ENCODE peak calls at places on chromosomes 1 and 21, in nine cellular contexts. Q is SJSA1, H is left ventricle myocardium superior, Z is amygdala, P is SK-N-SH, C is substantia nigra, D is cerebellum, E is LHCN-M2, N is glutamatergic neuron. B is an unnamed sample.

GRCh38 chr21:45843426-45843825 is 138.1 kb upstream of the COL6A1 start:
- DNase-seq in H (no peak), Q (no peak), D (no peak), C (no peak), Z (no peak), E (peak; percentile 50), N (no peak), P (no peak), B (no peak)

GRCh38 chr1:228092342-228093049 is 10.0 kb downstream of the ARF1 start:
- DNase-seq in C (no peak), P (no peak), D (no peak), N (no peak), H (no peak), Q (no peak), E (no peak), Z (no peak), B (no peak)

GRCh38 chr1:177907000-177907399 is 62.9 kb downstream of the SEC16B start:
- DNase-seq in Z (no peak), E (no peak), P (no peak), Q (no peak), N (no peak), C (no peak), H (no peak), D (no peak), B (no peak)

GRCh38 chr1:38173157-38173831 is 126.7 kb upstream of the POU3F1 start:
- DNase-seq in D (no peak), Z (no peak), E (no peak), P (no peak), H (no peak), Q (no peak), C (no peak), N (no peak), B (no peak)

GRCh38 chr1:4002741-4003140 is 102.7 kb upstream of the C1orf174 start:
- DNase-seq in Z (no peak), Q (no peak), H (no peak), E (no peak), N (no peak), P (no peak), D (no peak), C (no peak), B (no peak)

GRCh38 chr1:116679828-116680628 is 12.5 kb upstream of the IGSF3 start:
- DNase-seq in E (no peak), N (no peak), D (no peak), C (no peak), H (no peak), P (no peak), Z (no peak), Q (no peak), B (no peak)

GRCh38 chr21:42590431-42591131 is 62.8 kb upstream of the PDE9A start:
- DNase-seq in H (no peak), D (no peak), N (no peak), E (no peak), C (no peak), P (no peak), Q (no peak), Z (no peak), B (no peak)

GRCh38 chr1:168092566-168093355 is 44.0 kb downstream of the GPR161 start:
- DNase-seq in N (no peak), D (no peak), Z (no peak), P (peak; percentile 44), C (no peak), H (no peak), E (peak; percentile 37), Q (no peak), B (peak; percentile 57)

GRCh38 chr21:40658237-40658636 is 188.7 kb downstream of the DSCAM start:
- DNase-seq in H (no peak), N (no peak), D (no peak), Q (no peak), E (no peak), C (no peak), P (no peak), Z (no peak), B (no peak)

GRCh38 chr1:41576206-41576605 is 91.7 kb upstream of the EDN2 start:
- DNase-seq in C (no peak), P (no peak), Q (no peak), H (no peak), D (no peak), E (no peak), N (no peak), Z (no peak), B (peak; percentile 69)

GRCh38 chr1:224512600-224513151 is 78.1 kb upstream of the WDR26 start:
- DNase-seq in E (no peak), N (no peak), Z (no peak), D (no peak), P (no peak), C (no peak), Q (no peak), H (no peak), B (no peak)

GRCh38 chr1:156233421-156234127 is 8.4 kb upstream of the BGLAP start:
- DNase-seq in E (peak; percentile 70), D (no peak), N (no peak), Z (no peak), P (no peak), H (no peak), Q (peak; percentile 89), C (no peak), B (no peak)

GRCh38 chr1:84959294-84959693 is 37.6 kb downstream of the MCOLN2 start:
- DNase-seq in Z (no peak), N (no peak), P (no peak), Q (no peak), E (no peak), D (no peak), C (no peak), H (no peak), B (no peak)

GRCh38 chr1:10056599-10056987 is 23.8 kb downstream of the UBE4B start:
- DNase-seq in E (no peak), C (no peak), Z (no peak), N (no peak), D (no peak), Q (no peak), H (no peak), P (no peak), B (no peak)

GRCh38 chr1:163162281-163162937 is 40.3 kb downstream of the RGS5 start:
- DNase-seq in N (no peak), D (no peak), E (no peak), C (no peak), Z (no peak), H (no peak), Q (no peak), P (no peak), B (no peak)

GRCh38 chr1:108327534-108328462 is 83.9 kb upstream of the NBPF4 start:
- DNase-seq in D (no peak), E (no peak), C (no peak), H (no peak), Q (no peak), Z (no peak), P (no peak), N (no peak), B (no peak)

GRCh38 chr21:33028759-33029511 is 3.2 kb downstream of the OLIG2 start:
- DNase-seq in Q (no peak), D (no peak), Z (no peak), N (peak; percentile 49), P (no peak), H (peak; percentile 41), E (no peak), C (peak; percentile 16), B (no peak)

GRCh38 chr1:112826217-112826944 is 111.2 kb upstream of the PPM1J start:
- DNase-seq in Q (no peak), P (no peak), E (no peak), Z (no peak), C (no peak), N (no peak), H (no peak), D (no peak), B (no peak)

GRCh38 chr1:215682232-215682631 is 115.1 kb downstream of the KCTD3 start:
- DNase-seq in Z (no peak), N (no peak), C (no peak), D (peak; percentile 12), E (peak; percentile 10), Q (no peak), P (peak; percentile 19), H (no peak), B (no peak)

B was measured in osteocyte.